ENCODE peak calls at places on chromosomes 11 and 22, in eight cellular contexts. X is psoas muscle; T is cardiac muscle cell; P is CD8-positive, alpha-beta T cell; S is ovary; M is uterus; B is IMR-90; W is colonic mucosa. F is an unnamed sample.

GRCh38 chr22:24928322-24928721 is 18.2 kb downstream of the LHFPL7 start:
- DNase-seq in X (no peak), T (no peak), P (no peak), S (no peak), M (no peak), B (no peak), W (no peak), F (no peak)

GRCh38 chr22:49763696-49764095 is 64.0 kb downstream of the BRD1 start:
- DNase-seq in X (peak; percentile 35), T (no peak), P (no peak), S (no peak), M (no peak), B (no peak), W (no peak), F (peak; percentile 12)

GRCh38 chr11:67267188-67268035 is 1.1 kb downstream of the GRK2 start:
- DNase-seq in X (peak; percentile 63), T (no peak), P (peak; percentile 52), S (peak; percentile 51), M (peak; percentile 22), B (no peak), W (peak; percentile 83), F (peak; percentile 83)

GRCh38 chr11:117438371-117439000 is 110.8 kb downstream of the CEP164 start:
- DNase-seq in X (no peak), T (peak; percentile 54), P (no peak), S (no peak), M (no peak), B (peak; percentile 26), W (no peak), F (no peak)

GRCh38 chr11:8863838-8864237 is 47.2 kb upstream of the AKIP1 start:
- DNase-seq in X (no peak), T (peak; percentile 41), P (no peak), S (no peak), M (no peak), B (peak; percentile 78), W (no peak), F (no peak)

GRCh38 chr11:69292221-69292648 is 1.7 kb upstream of the MYEOV start:
- DNase-seq in X (peak; percentile 51), T (peak; percentile 39), P (peak; percentile 55), S (no peak), M (no peak), B (no peak), W (no peak), F (peak; percentile 71)

GRCh38 chr22:47631571-47632102 is 869.2 kb downstream of the TBC1D22A start:
- DNase-seq in X (no peak), T (no peak), P (no peak), S (no peak), M (no peak), B (no peak), W (no peak), F (no peak)

GRCh38 chr11:78809931-78810481 is 235.3 kb upstream of the NARS2 start:
- DNase-seq in X (no peak), T (no peak), P (no peak), S (no peak), M (no peak), B (peak; percentile 91), W (no peak), F (no peak)

GRCh38 chr22:41561335-41561734 is 525 bp downstream of the CSDC2 start:
- DNase-seq in X (no peak), T (no peak), P (no peak), S (no peak), M (no peak), B (no peak), W (no peak), F (no peak)

GRCh38 chr22:45317551-45318167 is 7.9 kb downstream of the FAM118A start:
- DNase-seq in X (peak; percentile 74), T (peak; percentile 64), P (peak; percentile 31), S (no peak), M (peak; percentile 47), B (peak; percentile 37), W (peak; percentile 75), F (peak; percentile 58)
- TF ChIP-seq CTCF in X (peak; percentile 49), T (peak; percentile 28), P (no peak), S (no peak), M (no peak), B (peak; percentile 23), W (peak; percentile 41), F (no peak)

DNA sequence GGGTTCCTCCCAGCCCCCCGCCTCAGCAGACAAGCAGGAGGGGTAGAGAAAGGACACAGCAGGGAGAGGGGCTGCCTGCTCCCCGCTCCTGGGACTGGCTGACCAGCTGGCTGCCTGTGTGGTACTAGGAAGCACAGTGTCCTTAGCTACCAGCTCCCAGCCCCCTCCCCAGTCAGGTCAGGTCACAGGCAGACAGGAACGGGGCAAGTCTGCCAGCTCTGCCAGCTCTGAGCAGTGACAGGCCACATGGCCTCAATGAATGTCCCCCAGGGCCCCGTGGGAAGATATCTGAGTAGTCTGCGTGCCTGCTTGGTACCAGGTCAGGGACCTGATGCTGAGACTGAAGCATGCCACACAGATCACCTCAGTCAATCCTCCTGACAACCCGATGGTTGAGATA is 13.6 kb upstream of the MFNG start:
- DNase-seq in X (no peak), T (no peak), P (no peak), S (no peak), M (no peak), B (no peak), W (no peak), F (no peak)
- H3K4me1 ChIP-seq in X (peaks cover 3% of the 10 kb centered on the region), T (peaks cover 18% of the 10 kb centered on the region), P (peaks cover 20% of the 10 kb centered on the region), S (peaks cover 16% of the 10 kb centered on the region), M (no peaks in the 10 kb centered on the region), B (peaks cover 24% of the 10 kb centered on the region), W (peaks cover 35% of the 10 kb centered on the region), F (peaks cover 59% of the 10 kb centered on the region)

GRCh38 chr11:61890536-61891330 is 612 bp downstream of the FADS3 start:
- DNase-seq in X (peak; percentile 88), T (peak; percentile 66), P (peak; percentile 35), S (peak; percentile 80), M (peak; percentile 60), B (peak; percentile 82), W (peak; percentile 36), F (peak; percentile 75)
- TF ChIP-seq CTCF in X (no peak), T (no peak), P (no peak), S (no peak), M (no peak), B (peak; percentile 6), W (no peak), F (no peak)

DNA sequence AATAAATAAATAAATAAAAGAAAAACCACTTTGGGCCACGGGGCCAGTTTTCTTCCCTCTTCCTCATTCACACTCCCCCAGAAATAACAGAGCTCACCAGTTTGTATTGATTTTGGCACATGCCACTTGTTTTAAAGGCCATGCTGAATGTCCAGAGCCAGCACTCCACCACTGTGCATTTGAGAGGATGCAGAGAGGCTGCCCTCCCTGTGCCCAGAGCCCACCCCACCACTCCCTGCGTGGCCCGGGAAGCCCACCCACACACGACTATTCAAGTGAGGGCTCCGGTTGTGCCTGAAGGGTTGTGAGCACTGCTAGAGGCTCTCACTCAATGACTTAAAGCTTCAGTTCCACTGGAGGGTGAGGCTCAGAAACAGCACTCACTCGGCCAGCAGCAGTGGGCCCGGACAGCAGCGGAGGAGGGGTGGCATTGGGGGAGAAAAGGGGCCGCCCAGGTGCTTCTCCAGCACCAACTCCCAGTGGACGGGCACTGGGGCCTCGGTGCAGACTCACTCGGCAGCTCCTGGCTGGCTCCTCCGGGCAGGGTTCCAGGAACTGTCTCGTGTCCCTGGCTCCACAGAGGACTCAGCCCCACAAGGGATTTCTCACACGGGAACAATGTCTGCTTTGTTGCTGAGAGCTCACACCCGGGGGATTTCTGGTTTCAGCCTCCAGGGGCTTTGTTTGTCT is 112.7 kb downstream of the SHANK2 start:
- DNase-seq in X (no peak), T (peak; percentile 51), P (no peak), S (no peak), M (no peak), B (peak; percentile 26), W (no peak), F (peak; percentile 16)
- H3K4me1 ChIP-seq in X (no peaks in the 10 kb centered on the region), T (no peaks in the 10 kb centered on the region), P (no peaks in the 10 kb centered on the region), S (no peaks in the 10 kb centered on the region), M (no peaks in the 10 kb centered on the region), B (peaks cover 2% of the 10 kb centered on the region), W (no peaks in the 10 kb centered on the region), F (no peaks in the 10 kb centered on the region)

DNA sequence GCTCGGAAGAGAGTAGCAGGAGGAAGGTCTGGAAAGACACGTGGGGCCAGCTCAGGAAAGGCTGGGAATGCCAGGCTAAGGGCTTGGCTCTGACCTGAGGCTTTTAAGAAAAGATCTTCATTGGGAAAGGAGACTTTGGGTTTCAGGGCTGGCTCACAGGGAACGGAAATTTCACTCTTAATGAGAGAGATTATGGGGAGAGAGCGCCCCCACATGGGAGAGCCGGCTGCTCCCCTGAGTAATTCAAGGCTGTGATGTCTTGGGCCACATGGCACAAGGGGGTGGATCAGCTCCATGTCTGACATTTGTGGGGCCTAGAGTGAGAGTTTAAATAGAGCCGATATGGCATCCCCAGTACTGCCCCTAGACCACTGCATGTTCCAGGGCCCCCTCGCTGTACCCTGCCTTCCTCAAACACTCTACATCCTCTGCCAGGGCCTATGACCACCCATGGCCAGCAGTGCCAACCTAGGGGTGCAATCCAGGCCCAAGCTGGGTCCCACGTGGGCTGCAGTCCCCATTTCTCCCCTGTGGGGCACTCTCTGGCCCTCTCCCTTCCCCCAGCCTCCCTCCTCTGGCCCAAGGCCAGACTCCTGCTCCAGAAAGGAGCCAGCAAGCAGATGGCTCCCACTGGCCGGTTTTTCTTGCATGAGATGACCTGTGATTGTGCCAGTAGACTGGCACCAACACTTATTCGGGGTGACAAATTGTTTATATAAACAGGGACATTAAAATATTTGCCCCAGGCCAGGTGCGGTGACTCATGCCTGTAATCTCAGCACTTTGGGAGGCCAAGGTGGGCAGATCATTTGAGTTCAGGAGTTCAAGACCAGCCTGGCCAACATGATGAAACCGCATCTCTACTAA is 75.2 kb downstream of the ISX start:
- DNase-seq in X (no peak), T (no peak), P (no peak), S (no peak), M (no peak), B (no peak), W (peak; percentile 82), F (no peak)
- TF ChIP-seq CTCF in X (no peak), T (no peak), P (no peak), S (no peak), M (no peak), B (no peak), W (peak; percentile 63), F (peak; percentile 33)

DNA sequence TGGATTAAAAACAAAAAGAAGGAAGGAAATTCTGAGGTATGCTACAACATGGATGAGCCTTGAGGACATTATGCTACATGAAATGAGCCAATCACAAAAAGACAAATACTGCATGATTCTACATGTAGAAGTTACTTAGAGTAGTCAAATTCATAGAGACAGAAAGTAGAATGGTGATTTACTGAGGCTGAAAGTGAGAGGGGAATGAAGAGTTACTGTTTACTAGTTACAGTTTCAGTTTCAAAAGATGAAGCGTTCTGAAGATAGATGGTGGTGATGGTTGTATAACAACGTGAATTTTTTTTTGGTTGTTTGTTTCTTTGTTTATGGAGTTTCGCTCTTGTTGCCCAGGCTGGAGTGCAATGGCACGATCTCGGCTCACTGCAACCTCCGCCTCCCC is 9.5 kb downstream of the OR5P2 start:
- DNase-seq in X (no peak), T (no peak), P (no peak), S (no peak), M (no peak), B (no peak), W (no peak), F (no peak)
- H3K4me1 ChIP-seq in X (no peaks in the 10 kb centered on the region), T (no peaks in the 10 kb centered on the region), P (no peaks in the 10 kb centered on the region), S (no peaks in the 10 kb centered on the region), M (no peaks in the 10 kb centered on the region), B (no peaks in the 10 kb centered on the region), W (no peaks in the 10 kb centered on the region), F (no peaks in the 10 kb centered on the region)